ENCODE peak calls at places on chromosomes 1 and 21, in nine cellular contexts. Q is hepatocyte; E is DND-41; J is heart right ventricle; L is CD8-positive, alpha-beta memory T cell; U is suprapubic skin; F is left lung; I is esophagus squamous epithelium; O is left ventricle myocardium inferior. H is an unnamed sample. For H3K4me1, the result is how much of the 10 kb centered on the place peaks cover.

GRCh38 chr1:239357867-239358266 is 28.5 kb upstream of the CHRM3 start:
- DNase-seq in Q (no peak), E (no peak), J (no peak), L (no peak), U (no peak), F (no peak), I (no peak), O (no peak), H (no peak)

GRCh38 chr1:181485276-181486097 is 2.2 kb downstream of the CACNA1E start:
- DNase-seq in Q (peak), E (peak), J (peak), L (no peak), U (no peak), F (no peak), I (no peak), O (no peak), H (peak)

GRCh38 chr1:158011714-158012113 is 18.3 kb downstream of the KIRREL1 start:
- DNase-seq in Q (no peak), E (no peak), J (no peak), L (no peak), U (no peak), F (no peak), I (no peak), O (no peak), H (no peak)

GRCh38 chr1:109928591-109929111 is 18.0 kb downstream of the CSF1 start:
- DNase-seq in Q (peak), E (no peak), J (peak), L (no peak), U (peak), F (no peak), I (no peak), O (peak), H (no peak)

GRCh38 chr1:37479255-37480124 is 5.1 kb downstream of the ZC3H12A start:
- DNase-seq in Q (peak), E (peak), J (peak), L (peak), U (peak), F (peak), I (peak), O (peak), H (peak)

GRCh38 chr1:27816921-27817630 is 13.5 kb upstream of the PPP1R8 start:
- DNase-seq in Q (peak), E (no peak), J (no peak), L (no peak), U (no peak), F (no peak), I (no peak), O (no peak), H (no peak)

GRCh38 chr1:54378157-54378883 is 27.9 kb downstream of the SSBP3 start:
- DNase-seq in Q (no peak), E (no peak), J (no peak), L (no peak), U (no peak), F (no peak), I (no peak), O (no peak), H (no peak)

GRCh38 chr1:18234790-18235242 is 127.2 kb downstream of the IGSF21 start:
- DNase-seq in Q (peak), E (peak), J (no peak), L (no peak), U (no peak), F (no peak), I (no peak), O (no peak), H (no peak)

GRCh38 chr1:204150702-204151561 is 912 bp downstream of the ETNK2 start:
- DNase-seq in Q (no peak), E (no peak), J (no peak), L (no peak), U (no peak), F (no peak), I (no peak), O (no peak), H (no peak)

GRCh38 chr1:230868736-230869385 is 540 bp upstream of the C1orf198 start:
- DNase-seq in Q (peak), E (no peak), J (no peak), L (no peak), U (no peak), F (peak), I (no peak), O (peak), H (peak)

GRCh38 chr1:65508051-65508450 is 87.6 kb downstream of the LEPR start:
- DNase-seq in Q (no peak), E (no peak), J (no peak), L (no peak), U (no peak), F (no peak), I (no peak), O (no peak), H (no peak)

GRCh38 chr1:211653907-211654553 is 21.4 kb downstream of the NEK2 start:
- DNase-seq in Q (peak), E (no peak), J (no peak), L (no peak), U (no peak), F (no peak), I (no peak), O (no peak), H (peak)

GRCh38 chr1:152459596-152460528 is 45.8 kb upstream of the CRNN start:
- DNase-seq in Q (no peak), E (peak), J (peak), L (peak), U (no peak), F (peak), I (no peak), O (peak), H (peak)

GRCh38 chr1:155051777-155052398 is 772 bp downstream of the ADAM15 start:
- DNase-seq in Q (no peak), E (no peak), J (peak), L (peak), U (no peak), F (peak), I (no peak), O (peak), H (peak)

GRCh38 chr1:47887959-47888629 is 109.1 kb downstream of the TRABD2B start:
- DNase-seq in Q (no peak), E (no peak), J (no peak), L (no peak), U (no peak), F (no peak), I (no peak), O (no peak), H (no peak)

GRCh38 chr1:154943649-154944421 is 7.3 kb upstream of the PMVK start:
- DNase-seq in Q (peak), E (peak), J (peak), L (no peak), U (no peak), F (no peak), I (no peak), O (no peak), H (no peak)

GRCh38 chr1:166479052-166479631 is 312.3 kb upstream of the FAM78B start:
- DNase-seq in Q (peak), E (peak), J (peak), L (peak), U (no peak), F (no peak), I (no peak), O (peak), H (no peak)

GRCh38 chr1:29624747-29625420 is 388.6 kb downstream of the PTPRU start:
- DNase-seq in Q (no peak), E (no peak), J (no peak), L (no peak), U (peak), F (no peak), I (no peak), O (no peak), H (no peak)

GRCh38 chr1:29162476-29163138 is 19.1 kb downstream of the SRSF4 start:
- DNase-seq in Q (no peak), E (no peak), J (peak), L (no peak), U (no peak), F (no peak), I (no peak), O (peak), H (no peak)

GRCh38 chr1:245715291-245715701 is 560.5 kb downstream of the KIF26B start:
- DNase-seq in Q (no peak), E (no peak), J (no peak), L (no peak), U (no peak), F (no peak), I (no peak), O (no peak), H (no peak)

GRCh38 chr1:153217212-153217611 is at the start of gene PRR9:
- DNase-seq in Q (no peak), E (no peak), J (no peak), L (no peak), U (no peak), F (no peak), I (no peak), O (no peak), H (no peak)

GRCh38 chr1:246117066-246117791 is 389.9 kb downstream of the SMYD3 start:
- DNase-seq in Q (peak), E (peak), J (no peak), L (peak), U (no peak), F (no peak), I (no peak), O (no peak), H (no peak)

GRCh38 chr1:190138711-190139110 is 339.0 kb downstream of the BRINP3 start:
- DNase-seq in Q (no peak), E (no peak), J (no peak), L (no peak), U (no peak), F (no peak), I (no peak), O (no peak), H (no peak)

GRCh38 chr1:20321573-20321972 is 30.9 kb downstream of the VWA5B1 start:
- DNase-seq in Q (no peak), E (no peak), J (no peak), L (no peak), U (no peak), F (no peak), I (no peak), O (no peak), H (no peak)

GRCh38 chr1:218425647-218426342 is 80.7 kb downstream of the TGFB2 start:
- DNase-seq in Q (no peak), E (no peak), J (no peak), L (no peak), U (no peak), F (no peak), I (no peak), O (no peak), H (no peak)

GRCh38 chr21:38433516-38433915 is 64.8 kb downstream of the ERG start:
- DNase-seq in Q (no peak), E (no peak), J (no peak), L (no peak), U (no peak), F (no peak), I (no peak), O (no peak), H (no peak)

GRCh38 chr1:5513891-5514515 is 478.2 kb downstream of the NPHP4 start:
- DNase-seq in Q (peak), E (no peak), J (no peak), L (no peak), U (no peak), F (no peak), I (no peak), O (no peak), H (no peak)

GRCh38 chr1:180234369-180235076 is 4.5 kb downstream of the LHX4 start:
- DNase-seq in Q (no peak), E (no peak), J (no peak), L (no peak), U (no peak), F (no peak), I (no peak), O (no peak), H (no peak)

GRCh38 chr21:31987696-31988095 is 114.9 kb downstream of the HUNK start:
- DNase-seq in Q (peak), E (no peak), J (peak), L (no peak), U (peak), F (no peak), I (no peak), O (peak), H (peak)

GRCh38 chr21:45054927-45055612 is 19.3 kb upstream of the ADARB1 start:
- DNase-seq in Q (no peak), E (no peak), J (no peak), L (no peak), U (no peak), F (no peak), I (no peak), O (no peak), H (no peak)

GRCh38 chr21:34552324-34553198 is 40.6 kb upstream of the KCNE1 start:
- DNase-seq in Q (no peak), E (no peak), J (no peak), L (no peak), U (no peak), F (no peak), I (no peak), O (no peak), H (no peak)

GRCh38 chr1:46830665-46831322 is 31.9 kb downstream of the CYP4B1 start:
- DNase-seq in Q (no peak), E (no peak), J (no peak), L (no peak), U (no peak), F (no peak), I (no peak), O (no peak), H (no peak)

GRCh38 chr1:226061793-226062557 is 541 bp upstream of the H3-3A start:
- DNase-seq in Q (peak), E (peak), J (peak), L (peak), U (peak), F (peak), I (no peak), O (peak), H (peak)

GRCh38 chr1:8462298-8462946 is 144.5 kb downstream of the SLC45A1 start:
- DNase-seq in Q (no peak), E (no peak), J (no peak), L (no peak), U (no peak), F (no peak), I (no peak), O (no peak), H (peak)
- H3K27ac ChIP-seq in Q (peak), E (no peak), J (peak), L (no peak), U (peak), F (peak), I (no peak), O (peak), H (peak)

GRCh38 chr1:206704239-206704638 is 19.5 kb downstream of the MAPKAPK2 start:
- DNase-seq in Q (no peak), E (no peak), J (no peak), L (no peak), U (no peak), F (no peak), I (no peak), O (no peak), H (peak)
- H3K4me1 ChIP-seq in Q (half or more), E (under half), J (half or more), L (half or more), U (half or more), F (half or more), I (half or more), O (half or more), H (half or more)

DNA sequence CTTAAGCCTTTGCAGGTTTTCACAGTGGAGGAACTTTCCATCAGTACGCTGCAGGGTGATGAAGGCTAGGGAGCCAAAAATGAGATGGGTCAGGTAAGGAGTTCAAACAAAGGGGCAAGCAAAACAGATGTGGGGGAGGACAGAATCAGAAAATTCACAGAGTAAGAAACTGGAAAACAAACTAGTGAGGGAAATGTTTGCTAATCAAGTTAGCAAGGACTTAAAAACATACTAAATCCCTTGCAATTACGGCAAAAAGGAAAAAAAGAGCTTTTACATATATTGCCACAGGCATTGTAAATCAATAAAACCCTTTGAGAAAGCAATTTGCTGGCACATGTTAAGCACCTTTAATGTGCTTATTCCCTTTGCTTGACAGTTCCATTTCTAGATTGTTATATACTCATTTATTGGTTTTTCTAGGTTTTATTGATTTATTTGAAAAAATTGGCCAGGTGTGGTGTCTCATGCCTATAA is 45.8 kb upstream of the SERBP1 start:
- DNase-seq in Q (no peak), E (no peak), J (no peak), L (no peak), U (no peak), F (no peak), I (no peak), O (no peak), H (no peak)
- H3K4me3 ChIP-seq in Q (no peak), E (no peak), J (no peak), L (no peak), U (no peak), F (no peak), I (no peak), O (no peak), H (no peak)

GRCh38 chr1:161725888-161726630 is 4.7 kb downstream of the FCRLB start:
- DNase-seq in Q (peak), E (peak), J (peak), L (peak), U (peak), F (peak), I (no peak), O (peak), H (peak)
- H3K27ac ChIP-seq in Q (peak), E (peak), J (peak), L (peak), U (peak), F (peak), I (peak), O (peak), H (peak)

DNA sequence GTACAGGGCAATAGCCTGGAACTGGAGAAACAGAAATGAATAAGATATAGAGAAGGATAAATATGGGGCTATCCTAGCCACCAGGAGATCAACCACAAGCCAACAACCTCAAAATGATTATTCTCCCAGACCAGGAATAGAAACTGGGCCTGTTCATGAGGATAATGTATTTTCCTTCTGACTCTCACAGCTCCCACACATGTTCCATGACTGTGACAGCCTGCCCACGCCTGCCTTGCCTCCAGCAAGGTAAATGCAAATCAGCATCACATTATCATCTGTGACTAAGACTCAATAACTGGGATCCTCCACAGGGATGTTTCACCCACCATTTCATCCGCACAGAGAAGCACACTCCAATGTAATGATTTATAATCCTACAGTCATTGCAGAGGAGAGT is 3.3 kb downstream of the ENSA start:
- DNase-seq in Q (no peak), E (no peak), J (no peak), L (no peak), U (peak), F (no peak), I (no peak), O (no peak), H (no peak)
- H3K4me1 ChIP-seq in Q (under half), E (under half), J (under half), L (under half), U (half or more), F (half or more), I (half or more), O (half or more), H (under half)

DNA sequence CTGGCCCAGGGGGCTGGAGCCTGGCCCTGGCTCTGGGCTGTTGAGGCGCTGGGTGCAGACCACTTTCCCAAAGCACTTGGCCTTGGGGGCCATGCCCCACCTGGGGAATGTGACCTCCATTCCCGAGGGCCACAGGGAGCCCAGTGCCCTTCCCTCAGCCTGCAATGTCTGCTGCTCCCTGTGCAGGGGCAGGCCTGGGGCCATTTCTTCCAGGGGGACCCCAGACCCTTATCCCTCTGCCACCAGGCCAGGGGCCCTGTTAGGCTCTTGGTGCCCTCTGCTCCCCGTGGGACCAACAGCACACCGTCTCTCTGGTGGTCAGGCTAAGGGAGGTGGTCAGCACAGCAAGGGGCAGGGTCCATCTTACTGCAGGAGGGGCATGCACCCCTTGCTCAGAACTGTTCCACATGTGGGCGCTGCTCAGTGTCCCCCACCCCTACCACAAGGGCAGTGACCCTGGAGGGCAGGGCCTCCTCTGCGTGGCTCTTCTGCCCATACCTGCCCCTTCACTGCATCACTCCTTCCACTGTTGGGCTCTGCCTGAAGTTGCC is 1.1 kb upstream of the TMEM52 start:
- DNase-seq in Q (peak), E (no peak), J (no peak), L (no peak), U (no peak), F (no peak), I (no peak), O (no peak), H (no peak)
- H3K4me3 ChIP-seq in Q (no peak), E (no peak), J (peak), L (no peak), U (peak), F (peak), I (peak), O (peak), H (peak)

GRCh38 chr1:7299329-7299799 is 471.7 kb upstream of the VAMP3 start:
- DNase-seq in Q (peak), E (no peak), J (peak), L (no peak), U (peak), F (peak), I (no peak), O (peak), H (no peak)
- H3K27ac ChIP-seq in Q (peak), E (no peak), J (peak), L (no peak), U (no peak), F (no peak), I (no peak), O (no peak), H (no peak)

H was measured in upper lobe of right lung.